ENCODE peak calls at places on chromosomes 12 and 14, in ten cellular contexts. One of them, this sample, is unnamed.

GRCh38 chr12:18250313-18250916 is 10.9 kb upstream of the PIK3C2G start:
- DNase-seq in cardiac muscle cell: peak; percentile 88
- DNase-seq in adrenal gland: peak; percentile 38
- DNase-seq in neuronal stem cell: peak; percentile 59
- DNase-seq in RWPE1: peak; percentile 25
- DNase-seq in uterus: peak; percentile 40
- DNase-seq in endodermal cell: no peak
- DNase-seq in GM23338: peak; percentile 93
- DNase-seq in GM23248: peak; percentile 84
- DNase-seq in naive thymus-derived CD4-positive, alpha-beta T cell: no peak
- DNase-seq in this sample: no peak

GRCh38 chr14:78983126-78983525 is 813.0 kb downstream of the NRXN3 start:
- DNase-seq in RWPE1: no peak
- DNase-seq in cardiac muscle cell: no peak
- DNase-seq in naive thymus-derived CD4-positive, alpha-beta T cell: no peak
- DNase-seq in GM23338: no peak
- DNase-seq in neuronal stem cell: no peak
- DNase-seq in adrenal gland: no peak
- DNase-seq in uterus: no peak
- DNase-seq in endodermal cell: no peak
- DNase-seq in GM23248: peak; percentile 48
- DNase-seq in this sample: no peak

GRCh38 chr12:116861331-116861730 is 19.9 kb downstream of the HRK start:
- DNase-seq in neuronal stem cell: no peak
- DNase-seq in endodermal cell: peak; percentile 77
- DNase-seq in naive thymus-derived CD4-positive, alpha-beta T cell: no peak
- DNase-seq in GM23248: peak; percentile 78
- DNase-seq in adrenal gland: peak; percentile 34
- DNase-seq in RWPE1: no peak
- DNase-seq in cardiac muscle cell: no peak
- DNase-seq in GM23338: no peak
- DNase-seq in uterus: peak; percentile 20
- DNase-seq in this sample: no peak

GRCh38 chr12:62484234-62484633 is 17.6 kb downstream of the MON2 start:
- DNase-seq in cardiac muscle cell: no peak
- DNase-seq in GM23338: no peak
- DNase-seq in neuronal stem cell: no peak
- DNase-seq in uterus: no peak
- DNase-seq in RWPE1: peak; percentile 38
- DNase-seq in naive thymus-derived CD4-positive, alpha-beta T cell: no peak
- DNase-seq in GM23248: peak; percentile 70
- DNase-seq in adrenal gland: no peak
- DNase-seq in endodermal cell: no peak
- DNase-seq in this sample: no peak

GRCh38 chr12:105330283-105330937 is at the start of gene C12orf75:
- DNase-seq in naive thymus-derived CD4-positive, alpha-beta T cell: peak; percentile 78
- DNase-seq in GM23338: peak; percentile 94
- DNase-seq in cardiac muscle cell: peak; percentile 89
- DNase-seq in endodermal cell: peak; percentile 97
- DNase-seq in RWPE1: peak; percentile 83
- DNase-seq in neuronal stem cell: peak; percentile 74
- DNase-seq in GM23248: peak; percentile 89
- DNase-seq in uterus: peak; percentile 68
- DNase-seq in adrenal gland: peak; percentile 51
- DNase-seq in this sample: peak; percentile 90

GRCh38 chr12:13209279-13210021 is 12.9 kb downstream of the EMP1 start:
- DNase-seq in uterus: no peak
- DNase-seq in adrenal gland: no peak
- DNase-seq in neuronal stem cell: no peak
- DNase-seq in endodermal cell: no peak
- DNase-seq in GM23248: peak; percentile 65
- DNase-seq in cardiac muscle cell: no peak
- DNase-seq in GM23338: no peak
- DNase-seq in RWPE1: no peak
- DNase-seq in naive thymus-derived CD4-positive, alpha-beta T cell: no peak
- DNase-seq in this sample: no peak

GRCh38 chr12:91892081-91892855 is 253.4 kb downstream of the BTG1 start:
- DNase-seq in RWPE1: no peak
- DNase-seq in GM23338: no peak
- DNase-seq in uterus: no peak
- DNase-seq in naive thymus-derived CD4-positive, alpha-beta T cell: no peak
- DNase-seq in endodermal cell: no peak
- DNase-seq in neuronal stem cell: no peak
- DNase-seq in GM23248: no peak
- DNase-seq in adrenal gland: no peak
- DNase-seq in cardiac muscle cell: no peak
- DNase-seq in this sample: no peak

GRCh38 chr14:71094722-71095121 is 187.5 kb downstream of the PCNX1 start:
- DNase-seq in neuronal stem cell: no peak
- DNase-seq in GM23248: no peak
- DNase-seq in GM23338: no peak
- DNase-seq in endodermal cell: no peak
- DNase-seq in naive thymus-derived CD4-positive, alpha-beta T cell: no peak
- DNase-seq in uterus: no peak
- DNase-seq in cardiac muscle cell: no peak
- DNase-seq in RWPE1: no peak
- DNase-seq in adrenal gland: no peak
- DNase-seq in this sample: no peak

GRCh38 chr12:12180136-12180535 is 86.7 kb downstream of the LRP6 start:
- DNase-seq in endodermal cell: no peak
- DNase-seq in GM23248: no peak
- DNase-seq in adrenal gland: no peak
- DNase-seq in GM23338: no peak
- DNase-seq in uterus: no peak
- DNase-seq in RWPE1: no peak
- DNase-seq in naive thymus-derived CD4-positive, alpha-beta T cell: no peak
- DNase-seq in cardiac muscle cell: no peak
- DNase-seq in neuronal stem cell: no peak
- DNase-seq in this sample: no peak

GRCh38 chr14:63551338-63551737 is 8.2 kb upstream of the PPP2R5E start:
- DNase-seq in RWPE1: peak; percentile 49
- DNase-seq in naive thymus-derived CD4-positive, alpha-beta T cell: no peak
- DNase-seq in GM23338: no peak
- DNase-seq in endodermal cell: no peak
- DNase-seq in neuronal stem cell: no peak
- DNase-seq in GM23248: peak; percentile 65
- DNase-seq in uterus: no peak
- DNase-seq in cardiac muscle cell: no peak
- DNase-seq in adrenal gland: no peak
- DNase-seq in this sample: no peak

GRCh38 chr12:123363743-123364531 is 710 bp downstream of the SBNO1 start:
- DNase-seq in neuronal stem cell: peak; percentile 63
- DNase-seq in GM23338: peak; percentile 44
- DNase-seq in uterus: no peak
- DNase-seq in RWPE1: peak; percentile 40
- DNase-seq in naive thymus-derived CD4-positive, alpha-beta T cell: peak; percentile 34
- DNase-seq in adrenal gland: peak; percentile 38
- DNase-seq in cardiac muscle cell: peak; percentile 31
- DNase-seq in GM23248: peak; percentile 59
- DNase-seq in endodermal cell: peak; percentile 77
- DNase-seq in this sample: peak; percentile 83

GRCh38 chr12:10205251-10205807 is 7.3 kb upstream of the GABARAPL1 start:
- DNase-seq in endodermal cell: peak; percentile 66
- DNase-seq in uterus: no peak
- DNase-seq in cardiac muscle cell: no peak
- DNase-seq in naive thymus-derived CD4-positive, alpha-beta T cell: no peak
- DNase-seq in adrenal gland: no peak
- DNase-seq in RWPE1: peak; percentile 60
- DNase-seq in neuronal stem cell: no peak
- DNase-seq in GM23248: peak; percentile 79
- DNase-seq in GM23338: no peak
- DNase-seq in this sample: no peak

DNA sequence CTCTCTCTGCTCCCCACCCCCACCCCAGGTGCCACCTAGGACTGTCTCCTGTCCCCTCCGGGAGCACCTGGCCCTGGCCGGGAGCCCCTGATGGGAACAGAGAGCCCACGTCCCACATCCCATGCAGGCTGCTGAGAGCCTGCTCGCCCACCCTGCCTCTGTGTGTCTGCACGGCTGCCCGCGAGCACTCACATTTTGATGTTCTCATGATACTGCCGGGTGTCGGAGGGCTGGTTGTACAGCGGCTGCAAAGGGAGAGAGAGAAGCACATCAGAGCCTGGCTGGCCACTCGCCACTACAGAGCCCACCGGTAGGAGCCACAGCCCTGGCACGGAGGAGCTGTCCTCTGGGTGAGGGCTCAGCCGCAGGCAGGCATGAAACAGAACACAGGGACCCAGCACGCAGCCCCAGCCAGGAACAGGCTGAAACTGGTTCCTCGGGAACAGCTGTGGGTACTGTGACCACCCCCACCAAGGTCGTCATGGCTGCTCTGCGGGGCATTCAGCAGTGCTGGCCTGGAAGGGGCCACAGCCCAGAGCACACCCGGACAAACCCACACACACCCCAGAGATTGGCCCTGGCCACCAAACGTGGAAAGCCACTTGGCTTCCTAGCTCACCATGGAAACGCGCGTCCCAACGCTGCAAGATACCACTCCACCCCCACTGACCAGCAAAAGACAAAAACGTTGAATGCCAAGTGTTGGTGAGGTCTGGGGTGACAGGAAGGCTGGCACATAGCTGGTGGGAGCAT is 117.6 kb downstream of the NCOR2 start:
- DNase-seq in endodermal cell: no peak
- DNase-seq in GM23338: no peak
- DNase-seq in RWPE1: no peak
- DNase-seq in naive thymus-derived CD4-positive, alpha-beta T cell: no peak
- DNase-seq in adrenal gland: no peak
- DNase-seq in uterus: no peak
- DNase-seq in GM23248: no peak
- DNase-seq in neuronal stem cell: no peak
- DNase-seq in cardiac muscle cell: no peak
- DNase-seq in this sample: peak; percentile 78
- H3K27ac ChIP-seq in endodermal cell: no peak overlapping the region
- H3K27ac ChIP-seq in GM23338: no peak overlapping the region
- H3K27ac ChIP-seq in RWPE1: peak overlapping the region; percentile 27
- H3K27ac ChIP-seq in naive thymus-derived CD4-positive, alpha-beta T cell: no peak overlapping the region
- H3K27ac ChIP-seq in adrenal gland: no peak overlapping the region
- H3K27ac ChIP-seq in uterus: no peak overlapping the region
- H3K27ac ChIP-seq in GM23248: no peak overlapping the region
- H3K27ac ChIP-seq in neuronal stem cell: no peak overlapping the region
- H3K27ac ChIP-seq in cardiac muscle cell: no peak overlapping the region
- H3K27ac ChIP-seq in this sample: peak overlapping the region; percentile 32

DNA sequence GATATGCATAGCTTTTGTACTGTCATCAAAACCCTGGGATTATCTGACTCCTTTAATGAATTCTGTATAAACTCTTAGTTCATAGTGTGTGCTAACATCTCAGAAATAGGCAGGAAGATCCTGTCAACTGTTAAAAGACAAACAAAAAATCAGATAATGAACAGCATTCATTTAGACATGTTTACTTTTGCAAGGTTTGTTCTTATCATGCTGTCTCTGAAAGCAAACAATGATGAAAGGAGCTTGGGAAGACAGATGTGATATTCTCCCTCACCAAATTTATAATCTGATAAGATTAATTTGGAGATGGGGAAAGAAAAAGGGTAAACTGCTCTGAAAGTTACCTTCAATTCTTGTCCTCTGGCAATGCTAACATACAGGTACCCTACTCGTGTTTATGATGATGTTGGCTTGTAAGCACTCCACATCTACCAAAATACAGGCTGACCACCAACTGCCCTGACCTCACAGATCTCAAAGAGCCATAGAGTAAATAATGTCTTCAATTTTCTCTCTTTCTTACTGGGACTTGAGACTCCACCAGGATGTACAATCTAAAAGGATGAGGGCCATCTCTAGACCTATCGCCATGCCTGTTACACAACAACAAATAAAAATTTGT is 233.8 kb downstream of the SSPN start:
- DNase-seq in RWPE1: no peak
- DNase-seq in cardiac muscle cell: no peak
- DNase-seq in uterus: no peak
- DNase-seq in endodermal cell: no peak
- DNase-seq in naive thymus-derived CD4-positive, alpha-beta T cell: no peak
- DNase-seq in neuronal stem cell: no peak
- DNase-seq in adrenal gland: no peak
- DNase-seq in GM23338: no peak
- DNase-seq in GM23248: no peak
- DNase-seq in this sample: no peak
- H3K27ac ChIP-seq in RWPE1: no peak overlapping the region
- H3K27ac ChIP-seq in cardiac muscle cell: no peak overlapping the region
- H3K27ac ChIP-seq in uterus: no peak overlapping the region
- H3K27ac ChIP-seq in endodermal cell: no peak overlapping the region
- H3K27ac ChIP-seq in naive thymus-derived CD4-positive, alpha-beta T cell: no peak overlapping the region
- H3K27ac ChIP-seq in neuronal stem cell: no peak overlapping the region
- H3K27ac ChIP-seq in adrenal gland: no peak overlapping the region
- H3K27ac ChIP-seq in GM23338: no peak overlapping the region
- H3K27ac ChIP-seq in GM23248: no peak overlapping the region
- H3K27ac ChIP-seq in this sample: no peak overlapping the region

GRCh38 chr14:64630778-64631177 is 73.4 kb upstream of the PLEKHG3 start:
- DNase-seq in adrenal gland: no peak
- DNase-seq in GM23248: no peak
- DNase-seq in uterus: no peak
- DNase-seq in GM23338: no peak
- DNase-seq in cardiac muscle cell: no peak
- DNase-seq in neuronal stem cell: no peak
- DNase-seq in endodermal cell: peak; percentile 15
- DNase-seq in RWPE1: no peak
- DNase-seq in naive thymus-derived CD4-positive, alpha-beta T cell: no peak
- DNase-seq in this sample: no peak
- H3K27ac ChIP-seq in adrenal gland: no peak overlapping the region
- H3K27ac ChIP-seq in GM23248: no peak overlapping the region
- H3K27ac ChIP-seq in uterus: no peak overlapping the region
- H3K27ac ChIP-seq in GM23338: no peak overlapping the region
- H3K27ac ChIP-seq in cardiac muscle cell: no peak overlapping the region
- H3K27ac ChIP-seq in neuronal stem cell: no peak overlapping the region
- H3K27ac ChIP-seq in endodermal cell: no peak overlapping the region
- H3K27ac ChIP-seq in RWPE1: no peak overlapping the region
- H3K27ac ChIP-seq in naive thymus-derived CD4-positive, alpha-beta T cell: no peak overlapping the region
- H3K27ac ChIP-seq in this sample: no peak overlapping the region

GRCh38 chr12:50112456-50113218 is 601 bp downstream of the COX14 start:
- DNase-seq in naive thymus-derived CD4-positive, alpha-beta T cell: no peak
- DNase-seq in cardiac muscle cell: peak; percentile 69
- DNase-seq in RWPE1: peak; percentile 49
- DNase-seq in uterus: no peak
- DNase-seq in neuronal stem cell: no peak
- DNase-seq in GM23338: no peak
- DNase-seq in endodermal cell: no peak
- DNase-seq in GM23248: no peak
- DNase-seq in adrenal gland: no peak
- DNase-seq in this sample: no peak

GRCh38 chr12:50111417-50111692 is 681 bp upstream of the COX14 start:
- DNase-seq in uterus: no peak
- DNase-seq in endodermal cell: no peak
- DNase-seq in naive thymus-derived CD4-positive, alpha-beta T cell: no peak
- DNase-seq in adrenal gland: no peak
- DNase-seq in GM23248: no peak
- DNase-seq in GM23338: no peak
- DNase-seq in RWPE1: no peak
- DNase-seq in cardiac muscle cell: no peak
- DNase-seq in neuronal stem cell: no peak
- DNase-seq in this sample: no peak

GRCh38 chr12:50111693-50112455 is at the start of gene COX14:
- DNase-seq in GM23338: peak; percentile 100
- DNase-seq in naive thymus-derived CD4-positive, alpha-beta T cell: peak; percentile 99
- DNase-seq in uterus: peak; percentile 99
- DNase-seq in neuronal stem cell: peak; percentile 100
- DNase-seq in RWPE1: peak; percentile 99
- DNase-seq in GM23248: peak; percentile 100
- DNase-seq in endodermal cell: peak; percentile 100
- DNase-seq in adrenal gland: peak; percentile 98
- DNase-seq in cardiac muscle cell: peak; percentile 100
- DNase-seq in this sample: peak; percentile 100

GRCh38 chr12:50110127-50110761 is 1.8 kb upstream of the COX14 start:
- DNase-seq in neuronal stem cell: no peak
- DNase-seq in cardiac muscle cell: no peak
- DNase-seq in GM23248: no peak
- DNase-seq in GM23338: no peak
- DNase-seq in naive thymus-derived CD4-positive, alpha-beta T cell: no peak
- DNase-seq in endodermal cell: no peak
- DNase-seq in uterus: no peak
- DNase-seq in adrenal gland: peak; percentile 40
- DNase-seq in RWPE1: no peak
- DNase-seq in this sample: peak; percentile 84

GRCh38 chr12:50110762-50111416 is 1.1 kb upstream of the COX14 start:
- DNase-seq in GM23338: peak; percentile 70
- DNase-seq in neuronal stem cell: no peak
- DNase-seq in uterus: peak; percentile 39
- DNase-seq in endodermal cell: peak; percentile 92
- DNase-seq in RWPE1: no peak
- DNase-seq in GM23248: peak; percentile 60
- DNase-seq in cardiac muscle cell: peak; percentile 92
- DNase-seq in naive thymus-derived CD4-positive, alpha-beta T cell: no peak
- DNase-seq in adrenal gland: peak; percentile 69
- DNase-seq in this sample: peak; percentile 95
- H3K27ac ChIP-seq in GM23338: peak overlapping the region; percentile 84
- H3K27ac ChIP-seq in neuronal stem cell: peak overlapping the region; percentile 33
- H3K27ac ChIP-seq in uterus: peak overlapping the region; percentile 70
- H3K27ac ChIP-seq in endodermal cell: no peak overlapping the region
- H3K27ac ChIP-seq in RWPE1: peak overlapping the region; percentile 92
- H3K27ac ChIP-seq in GM23248: peak overlapping the region; percentile 20
- H3K27ac ChIP-seq in cardiac muscle cell: peak overlapping the region; percentile 97
- H3K27ac ChIP-seq in naive thymus-derived CD4-positive, alpha-beta T cell: no peak overlapping the region
- H3K27ac ChIP-seq in adrenal gland: peak overlapping the region; percentile 86
- H3K27ac ChIP-seq in this sample: peak overlapping the region; percentile 97

This sample was measured in kidney.